ENCODE peak calls at places on chromosome 17, in five cellular contexts. N is kidney epithelial cell, Y is BJ, B is fibroblast of lung, W is MM.1S. V is an unnamed sample. For H3K36me3, the result is how much of the 10 kb centered on the place peaks cover.

GRCh38 chr17:42276609-42277341 is 584 bp upstream of the STAT5B start:
- DNase-seq in N (peak), B (peak), W (no peak), Y (no peak), V (no peak)

GRCh38 chr17:79874329-79874981 is 35.2 kb upstream of the CBX4 start:
- DNase-seq in B (peak), N (no peak), W (peak), Y (no peak), V (no peak)

GRCh38 chr17:48537316-48537715 is 6.5 kb upstream of the HOXB1 start:
- DNase-seq in Y (no peak), N (no peak), B (no peak), W (no peak), V (no peak)

GRCh38 chr17:65463242-65463641 is 98.2 kb downstream of the AXIN2 start:
- DNase-seq in Y (no peak), W (no peak), N (no peak), B (peak), V (no peak)

GRCh38 chr17:49742256-49742655 is 21.7 kb downstream of the FAM117A start:
- DNase-seq in Y (no peak), W (peak), N (no peak), B (no peak), V (no peak)

GRCh38 chr17:41133880-41134735 is 6.2 kb downstream of the KRTAP4-6 start:
- DNase-seq in W (no peak), B (no peak), Y (no peak), N (no peak), V (no peak)

GRCh38 chr17:9244066-9245052 is 223.0 kb downstream of the NTN1 start:
- DNase-seq in W (no peak), N (no peak), Y (peak), B (peak), V (no peak)

GRCh38 chr17:66313995-66314659 is 11.7 kb downstream of the PRKCA start:
- DNase-seq in B (no peak), N (no peak), Y (no peak), W (no peak), V (no peak)

GRCh38 chr17:29077320-29077719 is 34.4 kb downstream of the PIPOX start:
- DNase-seq in Y (no peak), W (no peak), B (no peak), N (no peak), V (no peak)

GRCh38 chr17:29694923-29695563 is 72.3 kb upstream of the CORO6 start:
- DNase-seq in B (no peak), Y (no peak), N (no peak), W (no peak), V (no peak)

GRCh38 chr17:12510535-12510934 is 155.2 kb upstream of the MYOCD start:
- DNase-seq in W (no peak), Y (peak), N (no peak), B (peak), V (no peak)

GRCh38 chr17:4049546-4049945 is 85.3 kb upstream of the ATP2A3 start:
- DNase-seq in B (no peak), N (no peak), Y (no peak), W (no peak), V (no peak)
- H3K36me3 ChIP-seq in B (under half), N (under half), Y (under half), W (under half), V (under half)

GRCh38 chr17:6394055-6394454 is 40.9 kb downstream of the AIPL1 start:
- DNase-seq in Y (no peak), N (no peak), W (no peak), B (no peak), V (no peak)
- H3K36me3 ChIP-seq in Y (under half), N (under half), W (under half), B (under half), V (under half)

GRCh38 chr17:75326587-75326955 is 37.3 kb upstream of the SLC25A19 start:
- DNase-seq in B (no peak), Y (no peak), N (no peak), W (no peak), V (no peak)
- H3K36me3 ChIP-seq in B (under half), Y (under half), N (under half), W (under half), V (under half)

GRCh38 chr17:63311416-63311937 is 134.6 kb downstream of the CYB561 start:
- DNase-seq in B (no peak), W (no peak), Y (no peak), N (no peak), V (no peak)
- H3K36me3 ChIP-seq in B (under half), W (under half), Y (under half), N (under half), V (under half)

DNA sequence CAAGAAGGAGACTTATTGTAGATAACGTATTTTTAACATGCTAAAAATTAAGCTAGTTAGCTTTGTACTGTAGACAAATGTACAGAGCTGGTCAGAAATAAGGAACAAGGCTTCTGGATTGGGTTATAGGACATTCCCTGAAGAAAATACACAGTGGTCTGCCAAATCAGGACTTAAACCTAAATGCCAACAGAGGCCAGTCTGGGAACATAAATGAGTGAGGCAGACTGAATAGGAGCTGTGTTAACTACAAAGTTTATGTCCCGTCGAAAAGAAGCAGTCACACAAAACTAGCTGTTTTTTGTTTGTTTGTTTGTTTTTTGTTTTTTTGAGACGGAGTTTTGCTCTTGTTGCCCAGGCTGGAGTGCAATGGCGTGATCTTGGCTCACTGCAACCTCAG is 120.4 kb upstream of the C17orf78 start:
- DNase-seq in W (no peak), B (no peak), N (no peak), Y (no peak), V (no peak)
- H3K36me3 ChIP-seq in W (under half), B (under half), N (under half), Y (under half), V (under half)

GRCh38 chr17:57418463-57419246 is 162.3 kb downstream of the MSI2 start:
- DNase-seq in Y (no peak), B (no peak), N (no peak), W (no peak), V (no peak)
- H3K36me3 ChIP-seq in Y (under half), B (under half), N (under half), W (under half), V (under half)

GRCh38 chr17:37570527-37571093 is 38.6 kb downstream of the SYNRG start:
- DNase-seq in B (peak), W (peak), Y (no peak), N (peak), V (no peak)
- H3K36me3 ChIP-seq in B (under half), W (under half), Y (under half), N (under half), V (under half)

GRCh38 chr17:75615301-75615700 is 17.9 kb upstream of the SMIM5 start:
- DNase-seq in N (no peak), B (no peak), W (no peak), Y (no peak), V (no peak)

GRCh38 chr17:75611746-75612437 is 21.3 kb upstream of the SMIM5 start:
- DNase-seq in Y (no peak), W (no peak), B (no peak), N (no peak), V (no peak)

GRCh38 chr17:75614006-75614405 is 19.2 kb upstream of the SMIM5 start:
- DNase-seq in W (no peak), Y (no peak), B (no peak), N (no peak), V (no peak)

GRCh38 chr17:75614556-75615270 is 18.5 kb upstream of the SMIM5 start:
- DNase-seq in W (no peak), N (no peak), B (no peak), Y (no peak), V (no peak)

DNA sequence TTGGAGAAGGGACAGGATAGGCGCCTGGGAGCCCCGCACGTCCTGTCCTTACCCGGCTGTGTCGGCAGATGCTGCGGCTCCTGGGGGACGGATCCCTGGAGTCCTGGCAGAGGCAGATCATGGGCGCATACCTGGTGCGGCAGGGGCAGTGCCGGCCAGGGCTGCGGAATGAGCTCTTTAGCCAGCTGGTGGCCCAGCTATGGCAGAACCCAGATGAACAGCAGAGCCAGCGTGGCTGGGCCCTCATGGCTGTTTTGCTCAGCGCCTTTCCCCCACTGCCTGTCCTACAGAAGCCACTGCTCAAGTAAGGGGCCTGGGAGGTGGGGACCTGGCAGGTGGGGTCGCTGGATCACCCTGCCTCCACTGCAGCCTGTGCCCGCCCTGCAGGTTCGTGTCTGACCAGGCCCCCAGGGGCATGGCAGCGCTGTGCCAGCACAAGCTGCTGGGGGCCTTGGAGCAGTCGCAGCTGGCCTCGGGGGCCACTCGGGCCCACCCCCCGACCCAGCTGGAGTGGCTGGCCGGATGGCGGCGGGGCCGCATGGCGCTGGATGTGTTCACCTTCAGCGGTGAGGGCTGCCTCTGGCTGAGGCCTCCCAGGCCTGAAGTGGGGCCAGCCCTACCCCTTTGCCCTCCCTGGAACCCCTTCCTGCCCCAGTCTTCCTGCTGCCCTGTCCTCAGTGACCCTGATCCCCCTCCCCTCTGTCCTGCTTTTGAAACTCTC is 20.2 kb upstream of the SMIM5 start:
- DNase-seq in B (no peak), Y (no peak), N (no peak), W (no peak), V (no peak)
- H3K36me3 ChIP-seq in B (under half), Y (under half), N (under half), W (under half), V (under half)

GRCh38 chr17:59874366-59874765 is 18.4 kb downstream of the TUBD1 start:
- DNase-seq in N (no peak), B (no peak), Y (no peak), W (no peak), V (no peak)

GRCh38 chr17:59877965-59878364 is 14.8 kb downstream of the TUBD1 start:
- DNase-seq in B (no peak), W (no peak), Y (no peak), N (no peak), V (no peak)

GRCh38 chr17:59878624-59879023 is 14.1 kb downstream of the TUBD1 start:
- DNase-seq in Y (no peak), N (no peak), B (no peak), W (no peak), V (no peak)
- H3K36me3 ChIP-seq in Y (under half), N (under half), B (under half), W (under half), V (under half)

V was measured in GM06990.